ENCODE peak calls at places on chromosomes 16 and 17, in four cellular contexts. J is stomach, X is K562, E is H1. T is an unnamed sample.
A peak's percentile ranks its signal among the peaks of the same experiment; 100 is the strongest.

GRCh38 chr16:380837-381787 is 666 bp downstream of the PGAP6 start:
- DNase-seq in J (no peak), X (peak; percentile 46), E (no peak), T (no peak)

GRCh38 chr16:87823146-87823929 is 46.0 kb downstream of the SLC7A5 start:
- DNase-seq in J (no peak), X (no peak), E (no peak), T (no peak)

GRCh38 chr16:15907863-15908478 is 19.6 kb upstream of the CEP20 start:
- DNase-seq in J (peak; percentile 35), X (peak; percentile 85), E (peak; percentile 59), T (peak; percentile 13)

GRCh38 chr17:69581061-69581955 is 166.8 kb downstream of the MAP2K6 start:
- DNase-seq in J (no peak), X (no peak), E (no peak), T (no peak)

GRCh38 chr17:15918661-15919259 is 26.2 kb upstream of the ADORA2B start:
- DNase-seq in J (peak; percentile 29), X (no peak), E (no peak), T (no peak)

GRCh38 chr16:49478107-49478506 is 104.5 kb downstream of the C16orf78 start:
- DNase-seq in J (no peak), X (no peak), E (no peak), T (no peak)

GRCh38 chr17:50087246-50087911 is 7.8 kb upstream of the PDK2 start:
- DNase-seq in J (peak; percentile 79), X (peak; percentile 79), E (no peak), T (no peak)

GRCh38 chr17:39791296-39791992 is 53.7 kb downstream of the GRB7 start:
- DNase-seq in J (no peak), X (no peak), E (no peak), T (no peak)

GRCh38 chr16:66687906-66688625 is 8.5 kb downstream of the CMTM4 start:
- DNase-seq in J (no peak), X (peak; percentile 59), E (no peak), T (no peak)

DNA sequence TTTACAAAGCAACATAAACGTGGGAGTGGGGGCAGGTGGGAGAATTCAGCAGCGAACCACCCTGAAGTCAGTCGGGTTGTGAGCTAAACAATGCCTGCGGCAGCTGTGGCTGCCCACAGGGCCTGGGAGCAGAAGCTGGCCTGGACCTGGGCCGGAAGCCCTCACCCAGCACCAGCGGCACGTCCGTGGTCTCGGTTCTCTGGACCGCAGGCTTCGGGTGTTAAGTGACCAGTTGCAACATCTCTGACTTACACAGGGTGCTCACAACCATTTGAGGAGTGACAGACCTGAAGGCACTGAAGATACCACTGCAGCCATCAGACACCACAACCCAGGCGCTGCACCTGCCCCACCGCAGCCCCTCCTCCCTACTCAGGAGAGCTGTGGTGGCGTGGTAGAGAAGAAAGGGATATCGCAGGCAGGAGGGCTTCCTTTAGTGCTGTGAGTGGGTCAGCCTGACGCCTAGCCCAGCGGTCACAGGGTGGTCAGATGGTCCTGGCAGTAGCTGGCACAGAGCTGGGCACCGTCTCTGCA is 33.8 kb downstream of the CBFA2T3 start:
- DNase-seq in J (no peak), X (no peak), E (no peak), T (no peak)
- TF ChIP-seq POLR2AphosphoS5 in J (no peak), X (no peak), E (no peak), T (no peak)

GRCh38 chr17:78154903-78155811 is 9.0 kb downstream of the C17orf99 start:
- DNase-seq in J (no peak), X (no peak), E (no peak), T (no peak)
- H3K4me3 ChIP-seq in J (no peak overlapping the region), X (no peak overlapping the region), E (no peak overlapping the region), T (no peak overlapping the region)

DNA sequence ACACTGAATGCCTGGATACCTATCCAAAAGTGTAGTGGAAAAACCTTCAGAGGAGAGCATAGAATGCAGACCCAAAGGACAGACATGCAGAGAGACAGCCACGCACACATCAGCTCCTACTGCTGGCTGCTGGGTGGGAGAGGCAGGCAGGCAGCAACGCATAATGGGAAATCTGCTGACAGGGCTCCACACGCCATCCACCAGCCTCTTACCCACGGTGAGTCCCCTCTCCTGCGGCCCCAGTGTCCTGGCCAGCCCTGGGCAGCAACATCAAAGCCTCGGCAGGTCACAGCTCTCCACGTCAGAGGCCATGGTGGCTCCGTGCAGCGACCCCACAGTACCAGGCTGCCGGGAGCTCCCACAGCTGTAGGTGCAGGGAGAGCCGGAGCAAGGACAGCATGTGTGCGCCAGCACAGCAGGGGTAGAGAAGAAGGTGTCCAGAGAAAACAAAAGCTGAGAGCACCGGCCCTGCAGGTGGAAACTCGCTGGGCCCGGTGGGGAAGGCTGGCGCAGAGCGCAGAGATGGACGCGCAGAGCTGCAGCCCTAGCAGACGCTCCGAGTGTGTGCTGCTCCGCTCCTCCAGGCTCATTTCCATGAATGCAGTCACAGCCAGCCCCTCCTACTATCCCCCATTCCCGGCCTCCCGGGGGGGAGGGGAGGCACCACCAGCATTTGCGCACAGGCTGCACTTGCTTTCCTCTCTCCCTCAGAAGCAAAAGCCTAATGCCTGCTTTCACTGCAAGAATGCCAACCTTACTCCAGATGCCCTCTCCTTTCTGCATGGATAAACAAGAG is 58.9 kb downstream of the CYTH1 start:
- DNase-seq in J (no peak), X (no peak), E (no peak), T (no peak)
- TF ChIP-seq POLR2AphosphoS5 in J (no peak), X (no peak), E (no peak), T (no peak)

GRCh38 chr16:67966549-67967182 is 1.8 kb downstream of the SLC12A4 start:
- DNase-seq in J (no peak), X (peak; percentile 65), E (no peak), T (peak; percentile 37)
- H3K4me3 ChIP-seq in J (peak overlapping the region; percentile 74), X (no peak overlapping the region), E (peak overlapping the region; percentile 67), T (no peak overlapping the region)

DNA sequence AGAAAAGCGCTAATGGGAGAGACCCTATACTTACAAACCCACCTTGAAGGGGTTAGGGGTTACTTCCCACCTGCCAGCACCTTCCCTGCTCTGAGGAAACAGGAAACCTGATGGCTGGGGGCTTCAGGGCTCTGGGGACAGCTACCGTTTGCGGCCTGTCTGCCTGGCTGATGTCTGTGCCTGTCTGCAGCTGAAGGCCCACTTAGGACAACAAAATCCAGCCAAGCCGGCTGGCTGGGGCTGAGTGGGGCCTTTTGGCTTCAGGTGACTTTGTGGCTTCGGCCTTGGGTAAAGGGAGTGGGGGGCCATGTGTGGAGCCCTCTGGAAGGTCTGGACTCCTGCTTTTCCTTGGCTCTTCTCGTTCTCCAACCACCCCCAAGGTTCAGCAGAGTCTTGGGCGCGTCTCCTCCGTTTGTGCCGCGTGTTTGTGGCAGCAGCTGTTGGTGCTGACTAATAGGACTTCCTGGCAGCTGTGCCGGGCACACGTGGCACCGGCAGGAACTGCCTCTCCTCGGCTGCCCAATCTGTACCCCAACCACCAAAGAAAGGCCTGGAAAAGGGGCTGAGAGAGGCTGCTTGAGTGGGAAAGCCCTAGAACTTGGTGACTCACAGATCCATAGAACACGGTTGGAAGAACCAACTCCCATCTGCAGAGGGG is 186.7 kb downstream of the MSI2 start:
- DNase-seq in J (peak; percentile 36), X (no peak), E (no peak), T (peak; percentile 80)
- TF ChIP-seq POLR2AphosphoS5 in J (no peak), X (no peak), E (no peak), T (peak; percentile 96)